ENCODE peak calls at places on chromosomes 5 and 9, in six cellular contexts. E is stimulated activated CD4-positive, alpha-beta T cell treated with anti-CD3 and anti-CD28 coated beads, Interleukin-4, amount 100 ng/mL, for 4 hours; M is GM10248; Q is caudate nucleus; Y is GM12892; R is LoVo. J is an unnamed sample.

GRCh38 chr9:129954868-129955550 is 88.0 kb downstream of the FNBP1 start:
- DNase-seq in E (no peak), M (no peak), Q (no peak), Y (no peak), R (no peak), J (no peak)

GRCh38 chr9:131270171-131271015 is 5.9 kb downstream of the FAM78A start:
- DNase-seq in E (peak), M (peak), Q (no peak), Y (no peak), R (no peak), J (no peak)

GRCh38 chr9:124352616-124353015 is 62.6 kb downstream of the PSMB7 start:
- DNase-seq in E (no peak), M (peak), Q (no peak), Y (no peak), R (no peak), J (no peak)

GRCh38 chr5:6827815-6828214 is 114.6 kb downstream of the TENT4A start:
- DNase-seq in E (no peak), M (peak), Q (no peak), Y (no peak), R (no peak), J (no peak)

GRCh38 chr9:127278372-127278771 is 13.8 kb downstream of the GARNL3 start:
- DNase-seq in E (no peak), M (no peak), Q (no peak), Y (no peak), R (no peak), J (no peak)

GRCh38 chr5:132825824-132826391 is 4.5 kb downstream of the SHROOM1 start:
- DNase-seq in E (peak), M (peak), Q (no peak), Y (no peak), R (no peak), J (no peak)

GRCh38 chr5:90612930-90613329 is 54.3 kb downstream of the ADGRV1 start:
- DNase-seq in E (no peak), M (peak), Q (no peak), Y (no peak), R (no peak), J (no peak)

GRCh38 chr5:72767289-72768010 is 49.0 kb upstream of the TNPO1 start:
- DNase-seq in E (no peak), M (no peak), Q (no peak), Y (no peak), R (peak), J (peak)

GRCh38 chr5:53089481-53089976 is 20.0 kb downstream of the MOCS2 start:
- DNase-seq in E (no peak), M (peak), Q (no peak), Y (no peak), R (no peak), J (no peak)

GRCh38 chr5:177968661-177969211 is 27.3 kb downstream of the PROP1 start:
- DNase-seq in E (no peak), M (no peak), Q (no peak), Y (no peak), R (no peak), J (no peak)

GRCh38 chr9:134928796-134929559 is 11.3 kb upstream of the FCN1 start:
- DNase-seq in E (no peak), M (peak), Q (no peak), Y (no peak), R (no peak), J (no peak)

GRCh38 chr5:19270153-19270552 is 717.8 kb downstream of the CDH18 start:
- DNase-seq in E (no peak), M (no peak), Q (no peak), Y (no peak), R (no peak), J (no peak)

GRCh38 chr9:127446720-127447415 is 4.3 kb downstream of the RPL12 start:
- DNase-seq in E (no peak), M (no peak), Q (no peak), Y (no peak), R (no peak), J (no peak)

GRCh38 chr5:96610747-96611146 is 51.4 kb upstream of the CAST start:
- DNase-seq in E (no peak), M (no peak), Q (no peak), Y (no peak), R (no peak), J (no peak)

GRCh38 chr9:82132024-82132423 is 143.5 kb downstream of the SPATA31D1 start:
- DNase-seq in E (no peak), M (no peak), Q (no peak), Y (no peak), R (no peak), J (no peak)

GRCh38 chr9:126617003-126617739 is 3.4 kb downstream of the LMX1B start:
- DNase-seq in E (no peak), M (no peak), Q (no peak), Y (peak), R (no peak), J (no peak)

GRCh38 chr9:138025417-138025816 is 147.8 kb downstream of the CACNA1B start:
- DNase-seq in E (no peak), M (no peak), Q (no peak), Y (no peak), R (no peak), J (no peak)

GRCh38 chr9:36566813-36567217 is 5.9 kb upstream of the MELK start:
- DNase-seq in E (no peak), M (no peak), Q (peak), Y (no peak), R (no peak), J (no peak)

GRCh38 chr9:110582156-110582555 is 2.6 kb upstream of the SVEP1 start:
- DNase-seq in E (no peak), M (no peak), Q (no peak), Y (no peak), R (no peak), J (no peak)

GRCh38 chr9:76374702-76375543 is 19.3 kb downstream of the RFK start:
- DNase-seq in E (no peak), M (no peak), Q (no peak), Y (no peak), R (peak), J (peak)

GRCh38 chr9:104842698-104843097 is 78.8 kb downstream of the NIPSNAP3B start:
- DNase-seq in E (no peak), M (no peak), Q (no peak), Y (no peak), R (no peak), J (no peak)

GRCh38 chr9:120571443-120572257 is 8.3 kb downstream of the CDK5RAP2 start:
- DNase-seq in E (no peak), M (no peak), Q (peak), Y (no peak), R (no peak), J (peak)

GRCh38 chr5:77851229-77852067 is 75.3 kb upstream of the TBCA start:
- DNase-seq in E (no peak), M (peak), Q (peak), Y (peak), R (no peak), J (no peak)

GRCh38 chr9:83511051-83511450 is 27.1 kb downstream of the FRMD3 start:
- DNase-seq in E (no peak), M (peak), Q (no peak), Y (no peak), R (no peak), J (peak)

GRCh38 chr5:23268136-23268535 is 239.3 kb upstream of the PRDM9 start:
- DNase-seq in E (no peak), M (no peak), Q (no peak), Y (no peak), R (no peak), J (no peak)

GRCh38 chr9:120413121-120414048 is 166.6 kb downstream of the CDK5RAP2 start:
- DNase-seq in E (no peak), M (no peak), Q (no peak), Y (no peak), R (no peak), J (peak)

GRCh38 chr5:73938280-73938937 is 312.4 kb downstream of the ARHGEF28 start:
- DNase-seq in E (no peak), M (no peak), Q (no peak), Y (no peak), R (peak), J (no peak)

GRCh38 chr5:143585970-143586369 is 182.5 kb upstream of the NR3C1 start:
- DNase-seq in E (no peak), M (no peak), Q (no peak), Y (no peak), R (no peak), J (no peak)

GRCh38 chr9:95505676-95506437 is 10.9 kb downstream of the PTCH1 start:
- DNase-seq in E (peak), M (peak), Q (peak), Y (peak), R (peak), J (peak)

GRCh38 chr9:4548796-4549725 is 58.8 kb downstream of the SLC1A1 start:
- DNase-seq in E (peak), M (no peak), Q (no peak), Y (no peak), R (no peak), J (no peak)

GRCh38 chr5:60883229-60883628 is 39.2 kb upstream of the ELOVL7 start:
- DNase-seq in E (no peak), M (peak), Q (no peak), Y (no peak), R (no peak), J (no peak)

GRCh38 chr9:129458663-129459549 is 162.0 kb downstream of the C9orf50 start:
- DNase-seq in E (peak), M (no peak), Q (peak), Y (no peak), R (no peak), J (no peak)

GRCh38 chr5:142904421-142904820 is 134.2 kb downstream of the ARHGAP26 start:
- DNase-seq in E (no peak), M (no peak), Q (no peak), Y (no peak), R (peak), J (no peak)

GRCh38 chr5:8517461-8517860 is 648.5 kb downstream of the MTRR start:
- DNase-seq in E (no peak), M (no peak), Q (no peak), Y (no peak), R (no peak), J (no peak)

GRCh38 chr9:81071108-81071507 is 618.2 kb downstream of the TLE1 start:
- DNase-seq in E (no peak), M (no peak), Q (no peak), Y (no peak), R (no peak), J (no peak)